ENCODE peak calls at places on chromosome 14, in six cellular contexts. I, F, L, E, U and O are unnamed samples.

GRCh38 chr14:38078393-38078792 is 129.3 kb upstream of the SSTR1 start:
- DNase-seq in I (no peak), F (no peak), L (no peak), E (peak; percentile 57), U (peak; percentile 55), O (no peak)

GRCh38 chr14:94045563-94046345 is 19.6 kb downstream of the OTUB2 start:
- DNase-seq in I (no peak), F (no peak), L (no peak), E (peak; percentile 5), U (no peak), O (no peak)

GRCh38 chr14:93893550-93894329 is 33.4 kb upstream of the FAM181A start:
- DNase-seq in I (no peak), F (no peak), L (no peak), E (no peak), U (no peak), O (no peak)

GRCh38 chr14:33931439-33931838 is 19.4 kb downstream of the EGLN3 start:
- DNase-seq in I (no peak), F (no peak), L (no peak), E (no peak), U (no peak), O (no peak)

GRCh38 chr14:61322799-61323290 is 1.5 kb downstream of the PRKCH start:
- DNase-seq in I (no peak), F (peak; percentile 69), L (peak; percentile 6), E (peak; percentile 63), U (peak; percentile 56), O (no peak)

GRCh38 chr14:65419593-65420252 is 7.2 kb downstream of the FUT8 start:
- DNase-seq in I (no peak), F (no peak), L (no peak), E (no peak), U (no peak), O (no peak)

GRCh38 chr14:59435106-59435505 is 30.1 kb downstream of the GPR135 start:
- DNase-seq in I (no peak), F (no peak), L (no peak), E (no peak), U (no peak), O (no peak)

GRCh38 chr14:68753696-68754095 is 39.2 kb downstream of the ZFP36L1 start:
- DNase-seq in I (no peak), F (no peak), L (peak; percentile 20), E (no peak), U (no peak), O (no peak)

GRCh38 chr14:81062816-81063215 is 107.4 kb downstream of the TSHR start:
- DNase-seq in I (no peak), F (no peak), L (peak; percentile 3), E (peak; percentile 19), U (no peak), O (peak; percentile 3)